ENCODE peak calls at places on chromosomes 6 and 20, in four cellular contexts. I, K, L and E are unnamed samples.

GRCh38 chr20:20085812-20086211 is 33.5 kb downstream of the CFAP61 start:
- DNase-seq in I (no peak), K (peak), L (no peak), E (peak)

GRCh38 chr6:55239099-55239498 is 64.8 kb downstream of the HCRTR2 start:
- DNase-seq in I (no peak), K (no peak), L (no peak), E (no peak)

GRCh38 chr6:166078294-166078693 is 89.4 kb downstream of the TBXT start:
- DNase-seq in I (no peak), K (no peak), L (peak), E (no peak)

GRCh38 chr6:16591681-16592549 is 169.3 kb downstream of the ATXN1 start:
- DNase-seq in I (no peak), K (no peak), L (no peak), E (no peak)

GRCh38 chr6:123925360-123925759 is 121.7 kb downstream of the NKAIN2 start:
- DNase-seq in I (no peak), K (no peak), L (no peak), E (no peak)

GRCh38 chr20:20782747-20783146 is 70.3 kb upstream of the RALGAPA2 start:
- DNase-seq in I (no peak), K (no peak), L (no peak), E (no peak)

GRCh38 chr20:60148885-60149284 is 190.7 kb downstream of the CDH26 start:
- DNase-seq in I (no peak), K (no peak), L (no peak), E (no peak)

GRCh38 chr6:167435209-167435728 is 110.4 kb downstream of the TTLL2 start:
- DNase-seq in I (no peak), K (no peak), L (no peak), E (no peak)

GRCh38 chr20:50663095-50663821 is 28.1 kb downstream of the RIPOR3 start:
- DNase-seq in I (peak), K (no peak), L (no peak), E (no peak)

GRCh38 chr6:22980446-22980845 is 411.1 kb downstream of the HDGFL1 start:
- DNase-seq in I (no peak), K (no peak), L (no peak), E (no peak)

GRCh38 chr20:56360133-56360898 is 1.5 kb downstream of the FAM210B start:
- DNase-seq in I (no peak), K (no peak), L (no peak), E (no peak)

GRCh38 chr6:136873733-136874132 is 48.4 kb upstream of the SLC35D3 start:
- DNase-seq in I (no peak), K (no peak), L (no peak), E (no peak)

GRCh38 chr20:21517566-21518277 is 3.9 kb upstream of the NKX2-2 start:
- DNase-seq in I (no peak), K (no peak), L (no peak), E (no peak)

GRCh38 chr6:83729871-83730270 is 21.0 kb upstream of the SNAP91 start:
- DNase-seq in I (no peak), K (no peak), L (no peak), E (no peak)

GRCh38 chr20:31674895-31675827 is 37.4 kb downstream of the COX4I2 start:
- DNase-seq in I (peak), K (peak), L (no peak), E (peak)

DNA sequence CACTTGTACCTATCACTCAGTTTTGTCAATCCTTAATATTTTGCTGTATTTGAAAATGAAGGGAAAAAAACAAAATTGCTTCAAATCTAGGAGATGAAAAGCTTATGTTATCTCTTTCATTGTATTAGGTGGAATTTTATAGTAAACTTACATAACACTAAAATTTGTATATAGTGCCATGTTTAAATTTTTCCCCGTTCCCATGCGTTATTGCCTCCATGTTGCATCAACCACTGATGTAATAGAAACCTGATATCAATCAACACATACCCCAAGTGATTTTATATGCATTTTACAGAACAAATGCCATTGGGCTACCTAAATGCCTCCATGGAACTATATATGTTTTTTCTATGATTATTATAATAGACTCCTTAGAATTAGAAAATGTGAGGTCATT is 14.8 kb upstream of the TREM2 start:
- DNase-seq in I (no peak), K (no peak), L (no peak), E (no peak)
- TF ChIP-seq CTCF in I (no peak), K (no peak), L (no peak), E (no peak)

DNA sequence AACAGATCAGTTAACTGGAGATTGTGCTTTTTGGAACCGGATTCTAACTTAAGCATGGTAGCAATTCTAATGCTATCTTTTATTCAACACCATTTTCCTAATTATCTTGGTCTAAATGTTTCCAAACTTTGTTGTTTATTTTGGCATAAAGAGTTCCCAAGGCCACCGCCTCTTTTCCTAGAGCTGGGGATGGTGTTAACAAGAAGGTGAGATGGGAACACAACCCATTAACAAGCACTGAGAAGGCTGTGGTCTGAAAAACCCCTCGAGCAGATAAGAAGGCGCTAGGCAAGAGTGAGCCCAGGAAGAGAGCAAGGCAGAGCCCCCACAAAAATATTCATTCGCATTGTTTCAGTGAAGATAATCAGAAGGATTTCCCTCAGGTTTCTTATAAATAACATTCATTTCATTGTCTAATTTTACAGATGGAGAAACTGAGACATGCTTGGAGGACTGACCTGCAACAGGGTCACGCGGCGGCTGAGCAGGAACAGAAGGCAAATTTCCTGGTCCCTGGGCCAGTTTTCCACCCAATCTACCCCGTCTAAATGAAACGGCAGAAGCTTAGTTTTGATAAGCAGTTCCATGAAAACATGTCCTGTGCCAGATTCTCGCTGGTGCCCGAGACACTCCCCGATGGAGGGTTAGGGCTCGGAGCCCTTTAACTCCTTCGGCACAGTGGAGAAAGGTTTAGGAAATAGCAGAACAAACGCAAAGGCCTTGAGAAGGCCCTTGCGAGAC is 155.6 kb downstream of the FOXC1 start:
- DNase-seq in I (no peak), K (no peak), L (no peak), E (no peak)
- TF ChIP-seq CTCF in I (no peak), K (no peak), L (no peak), E (no peak)

DNA sequence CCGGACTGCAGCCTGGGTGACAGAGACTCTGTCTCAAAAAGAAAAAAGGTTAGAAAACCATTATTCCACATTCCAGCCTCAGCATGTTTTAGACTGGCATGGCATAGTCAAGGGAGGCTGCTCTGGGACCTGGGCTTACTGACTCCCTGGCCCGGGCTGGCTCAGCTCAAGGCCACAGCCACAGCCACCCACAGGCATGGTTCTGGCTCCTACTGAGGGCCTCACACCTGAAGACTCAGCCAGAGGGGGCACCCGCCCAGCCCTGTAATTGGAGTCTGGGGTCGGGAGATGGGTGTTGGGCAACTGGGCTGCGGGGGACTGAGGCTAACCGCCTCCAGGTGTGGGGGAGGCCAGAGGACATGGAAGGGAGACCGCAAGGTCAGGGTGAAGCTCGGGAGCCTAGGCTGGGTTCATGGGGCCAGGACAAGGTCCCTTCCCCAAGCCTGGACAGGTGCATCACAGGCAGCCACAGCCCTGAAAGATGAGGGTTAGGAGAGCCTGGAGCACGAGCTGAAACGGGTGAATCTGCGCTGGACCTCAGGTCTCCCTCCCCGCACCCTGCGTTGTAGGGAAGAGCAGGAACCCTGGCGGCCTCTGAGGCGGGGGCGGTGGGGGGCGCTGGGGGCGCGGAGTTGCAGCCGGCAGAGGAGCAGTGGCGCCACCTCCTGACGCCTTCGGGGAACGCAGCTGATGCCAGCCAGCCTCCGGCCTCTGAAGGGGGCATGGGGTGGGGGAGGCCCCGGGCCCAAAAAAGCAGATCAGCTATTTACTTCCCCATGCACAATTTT is 67.7 kb upstream of the SRSF6 start:
- DNase-seq in I (no peak), K (no peak), L (no peak), E (no peak)
- TF ChIP-seq CTCF in I (no peak), K (no peak), L (peak), E (no peak)

GRCh38 chr20:13221673-13222318 is 722 bp downstream of the ISM1 start:
- DNase-seq in I (peak), K (no peak), L (no peak), E (peak)
- TF ChIP-seq CTCF in I (no peak), K (no peak), L (peak), E (no peak)

GRCh38 chr6:85942844-85943243 is 300.2 kb upstream of the SYNCRIP start:
- DNase-seq in I (no peak), K (no peak), L (no peak), E (no peak)
- TF ChIP-seq CTCF in I (no peak), K (no peak), L (no peak), E (no peak)